ENCODE peak calls at places on chromosomes 1 and 21, in six cellular contexts. Z, L, F, P, N and X are unnamed samples.

GRCh38 chr1:210709694-210710093 is 381.0 kb downstream of the HHAT start:
- DNase-seq in Z (no peak), L (no peak), F (no peak), P (no peak), N (no peak), X (no peak)

GRCh38 chr1:7387053-7387861 is 383.8 kb upstream of the VAMP3 start:
- DNase-seq in Z (no peak), L (no peak), F (no peak), P (no peak), N (no peak), X (no peak)

GRCh38 chr1:78301141-78301540 is 189.6 kb upstream of the PTGFR start:
- DNase-seq in Z (no peak), L (no peak), F (no peak), P (no peak), N (no peak), X (no peak)

GRCh38 chr1:15146142-15146541 is 7.4 kb upstream of the TMEM51 start:
- DNase-seq in Z (no peak), L (no peak), F (no peak), P (no peak), N (no peak), X (no peak)

GRCh38 chr1:76547916-76548315 is 319.4 kb upstream of the ST6GALNAC5 start:
- DNase-seq in Z (no peak), L (no peak), F (no peak), P (no peak), N (no peak), X (no peak)

GRCh38 chr1:27601771-27602509 is 2.0 kb downstream of the AHDC1 start:
- DNase-seq in Z (no peak), L (peak), F (no peak), P (peak), N (no peak), X (no peak)

GRCh38 chr1:4752059-4752458 is 97.7 kb downstream of the AJAP1 start:
- DNase-seq in Z (no peak), L (no peak), F (no peak), P (no peak), N (no peak), X (no peak)

GRCh38 chr21:28193189-28193588 is 799.5 kb downstream of the LTN1 start:
- DNase-seq in Z (no peak), L (peak), F (peak), P (no peak), N (no peak), X (no peak)

GRCh38 chr1:41366428-41367101 is 5.3 kb downstream of the FOXO6 start:
- DNase-seq in Z (no peak), L (no peak), F (peak), P (peak), N (no peak), X (no peak)